ENCODE peak calls at places on chromosomes 4 and X, in four cellular contexts. M is neural progenitor cell, S is mammary epithelial cell, B is endothelial cell of umbilical vein. F is an unnamed sample.
A peak's percentile ranks its signal among the peaks of the same experiment; 100 is the strongest.

GRCh38 chrX:66833426-66833825 is 194.5 kb upstream of the EDA2R start:
- DNase-seq in M (no peak), S (no peak), B (no peak), F (no peak)

GRCh38 chrX:126770179-126770578 is 49.4 kb upstream of the PRR32 start:
- DNase-seq in S (peak; percentile 1), M (peak; percentile 42), B (peak; percentile 15), F (peak; percentile 0)

GRCh38 chr4:68597489-68597888 is 21.4 kb upstream of the UGT2B17 start:
- DNase-seq in S (no peak), M (no peak), B (no peak), F (no peak)

GRCh38 chr4:40840985-40841571 is 91.3 kb downstream of the NSUN7 start:
- DNase-seq in M (peak; percentile 92), B (peak; percentile 83), S (peak; percentile 77), F (peak; percentile 76)

GRCh38 chr4:244471-244870 is 60.8 kb downstream of the ZNF732 start:
- DNase-seq in B (peak; percentile 35), S (peak; percentile 9), M (peak; percentile 38), F (peak; percentile 43)

GRCh38 chr4:140726776-140727500 is 29.2 kb downstream of the TBC1D9 start:
- DNase-seq in M (no peak), S (peak; percentile 40), B (peak; percentile 77), F (peak; percentile 4)

GRCh38 chrX:144219035-144219434 is 335.2 kb downstream of the UBE2NL start:
- DNase-seq in S (peak; percentile 10), B (no peak), M (peak; percentile 24), F (peak; percentile 27)

GRCh38 chr4:41177016-41177415 is 37.3 kb downstream of the APBB2 start:
- DNase-seq in M (no peak), B (peak; percentile 64), S (peak; percentile 72), F (peak; percentile 86)

GRCh38 chr4:53510981-53511380 is 80.3 kb downstream of the LNX1 start:
- DNase-seq in B (no peak), S (no peak), M (no peak), F (peak; percentile 8)

GRCh38 chr4:73615613-73616012 is 4.6 kb downstream of the RASSF6 start:
- DNase-seq in B (no peak), S (peak; percentile 73), M (peak; percentile 58), F (no peak)

GRCh38 chr4:83484500-83485431 is at the start of gene ABRAXAS1:
- DNase-seq in S (peak; percentile 94), M (peak; percentile 99), B (peak; percentile 96), F (peak; percentile 98)

GRCh38 chr4:143355540-143356217 is 19.0 kb downstream of the GAB1 start:
- DNase-seq in M (no peak), B (no peak), S (peak; percentile 85), F (peak; percentile 55)

GRCh38 chr4:103046416-103047290 is 27.1 kb upstream of the SLC9B1 start:
- DNase-seq in S (peak; percentile 10), M (peak; percentile 71), B (peak; percentile 44), F (peak; percentile 60)

GRCh38 chr4:63901311-63901710 is 507.9 kb downstream of the TECRL start:
- DNase-seq in B (no peak), S (no peak), M (no peak), F (no peak)

GRCh38 chr4:169164669-169165415 is 105.9 kb downstream of the SH3RF1 start:
- DNase-seq in S (no peak), B (no peak), M (no peak), F (peak; percentile 83)

GRCh38 chr4:152176627-152177214 is 359.2 kb downstream of the FBXW7 start:
- DNase-seq in B (no peak), S (no peak), M (no peak), F (no peak)

GRCh38 chrX:28205126-28205525 is 223.9 kb upstream of the DCAF8L1 start:
- DNase-seq in M (no peak), B (no peak), S (no peak), F (no peak)

GRCh38 chrX:47247206-47247998 is 14.6 kb downstream of the USP11 start:
- DNase-seq in S (peak; percentile 16), M (no peak), B (no peak), F (peak; percentile 52)

GRCh38 chr4:163815776-163816175 is 321.3 kb downstream of the TMA16 start:
- DNase-seq in M (no peak), B (no peak), S (no peak), F (no peak)

GRCh38 chr4:111283066-111283677 is 660.3 kb upstream of the PITX2 start:
- DNase-seq in M (peak; percentile 71), S (peak; percentile 32), B (peak; percentile 58), F (peak; percentile 56)

GRCh38 chr4:157075811-157076577 is at the start of gene GLRB:
- DNase-seq in B (peak; percentile 45), M (peak; percentile 67), S (peak; percentile 37), F (peak; percentile 66)

GRCh38 chr4:61079976-61080375 is 120.2 kb upstream of the ADGRL3 start:
- DNase-seq in S (no peak), B (no peak), M (no peak), F (no peak)

GRCh38 chrX:142040906-142041305 is 137.2 kb downstream of the MAGEC1 start:
- DNase-seq in S (no peak), M (no peak), B (no peak), F (no peak)

GRCh38 chrX:142043196-142043595 is 139.5 kb downstream of the MAGEC1 start:
- DNase-seq in M (no peak), S (no peak), B (no peak), F (no peak)
- H3K27ac ChIP-seq in M (no peak overlapping the region), S (no peak overlapping the region), B (no peak overlapping the region), F (no peak overlapping the region)

DNA sequence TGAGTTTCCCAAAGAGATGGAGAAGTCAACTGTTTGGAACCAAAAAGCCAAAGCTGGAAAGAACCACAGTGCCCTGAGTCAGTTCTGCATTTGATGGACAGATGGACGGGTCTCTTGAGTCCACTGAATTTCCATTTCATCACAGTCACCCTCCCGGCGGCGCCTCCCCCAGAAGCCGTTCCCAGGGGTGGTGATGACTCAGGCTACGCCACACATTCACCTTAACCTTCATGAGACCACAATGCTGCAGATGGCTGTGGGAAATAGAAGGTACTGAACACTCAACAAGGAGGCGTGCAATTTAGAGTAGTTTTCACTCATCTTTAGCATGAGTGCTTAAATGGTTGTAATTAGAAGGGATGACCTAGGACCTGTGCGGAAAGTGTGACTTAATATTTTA is 61.3 kb downstream of the STOX2 start:
- DNase-seq in M (no peak), B (no peak), S (peak; percentile 16), F (no peak)
- H3K9ac ChIP-seq in M (no peak overlapping the region), B (no peak overlapping the region), S (no peak overlapping the region), F (no peak overlapping the region)

GRCh38 chr4:118282692-118283091 is 70.1 kb downstream of the PRSS12 start:
- DNase-seq in B (no peak), S (peak; percentile 88), M (no peak), F (peak; percentile 87)
- H3K27ac ChIP-seq in B (no peak overlapping the region), S (peak overlapping the region; percentile 3), M (no peak overlapping the region), F (peak overlapping the region; percentile 86)

GRCh38 chr4:78551420-78552351 is at the start of gene ANXA3:
- DNase-seq in S (peak; percentile 70), B (peak; percentile 39), M (peak; percentile 58), F (peak; percentile 44)
- H3K9ac ChIP-seq in S (peak within 1 kb of the TSS; percentile 99), B (peak within 1 kb of the TSS; percentile 99), M (no peak within 1 kb of the TSS), F (peak within 1 kb of the TSS; percentile 21)

DNA sequence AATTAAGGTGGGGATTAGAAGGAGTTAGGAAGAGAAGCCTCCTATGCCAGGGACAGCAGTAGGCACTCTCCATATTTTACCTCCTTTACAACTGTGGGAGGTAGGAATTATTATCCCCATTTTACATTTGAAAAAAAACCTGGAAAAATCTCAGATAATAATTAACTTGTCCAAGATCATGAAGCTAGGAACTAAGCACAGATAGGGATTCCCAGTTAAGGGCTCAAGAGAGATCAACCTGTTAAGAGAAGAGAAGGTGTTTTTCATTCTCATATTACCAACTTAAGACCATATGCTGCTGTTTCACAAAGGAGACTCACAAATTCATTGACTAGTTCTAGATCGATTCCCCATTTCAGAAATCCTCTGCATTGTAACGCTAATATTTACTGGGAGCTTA is 16.1 kb upstream of the FAM47E start:
- DNase-seq in B (no peak), M (no peak), S (no peak), F (no peak)
- H3K27ac ChIP-seq in B (no peak overlapping the region), M (no peak overlapping the region), S (no peak overlapping the region), F (no peak overlapping the region)

F was measured in GM23248.